ENCODE peak calls at places on chromosomes 3 and 15, in six cellular contexts. S is heart right ventricle, D is gastrocnemius medialis, L is suprapubic skin, Z is hepatocyte, H is fibroblast of lung. Q is an unnamed sample.

GRCh38 chr3:47536967-47537366 is 23.5 kb upstream of the ELP6 start:
- DNase-seq in S (no peak), D (no peak), L (no peak), Z (no peak), H (no peak), Q (no peak)

GRCh38 chr3:10628902-10629700 is 123.7 kb upstream of the ATP2B2 start:
- DNase-seq in S (no peak), D (no peak), L (no peak), Z (no peak), H (no peak), Q (no peak)

GRCh38 chr15:59353994-59354951 is 18.4 kb downstream of the MYO1E start:
- DNase-seq in S (no peak), D (no peak), L (no peak), Z (no peak), H (no peak), Q (no peak)

GRCh38 chr3:106176734-106177133 is 307.9 kb upstream of the CBLB start:
- DNase-seq in S (no peak), D (no peak), L (no peak), Z (no peak), H (peak; percentile 32), Q (no peak)

GRCh38 chr15:73839699-73840098 is 33.7 kb upstream of the TBC1D21 start:
- DNase-seq in S (no peak), D (no peak), L (no peak), Z (no peak), H (no peak), Q (no peak)

GRCh38 chr15:101811902-101812301 is at the start of gene OR4F15:
- DNase-seq in S (no peak), D (no peak), L (no peak), Z (no peak), H (no peak), Q (no peak)

GRCh38 chr3:2303567-2303966 is 204.9 kb downstream of the CNTN4 start:
- DNase-seq in S (peak; percentile 15), D (no peak), L (no peak), Z (peak; percentile 76), H (peak; percentile 1), Q (no peak)

GRCh38 chr3:32646761-32647160 is 38.2 kb upstream of the CNOT10 start:
- DNase-seq in S (no peak), D (no peak), L (no peak), Z (no peak), H (no peak), Q (no peak)

GRCh38 chr3:61936344-61936937 is 375.1 kb downstream of the PTPRG start:
- DNase-seq in S (no peak), D (no peak), L (no peak), Z (peak; percentile 10), H (peak; percentile 25), Q (no peak)

GRCh38 chr3:49389297-49389696 is 22.5 kb downstream of the RHOA start:
- DNase-seq in S (no peak), D (no peak), L (no peak), Z (no peak), H (no peak), Q (no peak)

GRCh38 chr3:41035445-41036022 is 163.8 kb upstream of the CTNNB1 start:
- DNase-seq in S (peak; percentile 21), D (no peak), L (no peak), Z (no peak), H (no peak), Q (no peak)

GRCh38 chr3:21654241-21654640 is 96.8 kb downstream of the ZNF385D start:
- DNase-seq in S (no peak), D (no peak), L (no peak), Z (no peak), H (no peak), Q (no peak)

GRCh38 chr3:52396011-52396906 is 48.6 kb downstream of the SEMA3G start:
- DNase-seq in S (no peak), D (no peak), L (no peak), Z (no peak), H (no peak), Q (no peak)

GRCh38 chr3:196422976-196423781 is 9.0 kb downstream of the UBXN7 start:
- DNase-seq in S (peak; percentile 82), D (peak; percentile 86), L (no peak), Z (peak; percentile 15), H (no peak), Q (peak; percentile 76)

GRCh38 chr15:83920115-83920514 is 266.2 kb downstream of the ADAMTSL3 start:
- DNase-seq in S (no peak), D (no peak), L (no peak), Z (no peak), H (no peak), Q (no peak)

GRCh38 chr3:107545680-107546120 is 22.9 kb downstream of the BBX start:
- DNase-seq in S (no peak), D (no peak), L (no peak), Z (no peak), H (no peak), Q (no peak)

GRCh38 chr15:80418892-80419537 is 14.8 kb downstream of the ARNT2 start:
- DNase-seq in S (no peak), D (no peak), L (no peak), Z (peak; percentile 72), H (peak; percentile 62), Q (no peak)

GRCh38 chr3:186307594-186307993 is 54.4 kb downstream of the DGKG start:
- DNase-seq in S (no peak), D (no peak), L (no peak), Z (peak; percentile 75), H (peak; percentile 69), Q (no peak)

GRCh38 chr3:83216919-83217594 is 1455.6 kb upstream of the GBE1 start:
- DNase-seq in S (no peak), D (no peak), L (peak; percentile 67), Z (no peak), H (no peak), Q (no peak)

GRCh38 chr3:154310840-154311239 is 13.4 kb downstream of the DHX36 start:
- DNase-seq in S (no peak), D (no peak), L (no peak), Z (no peak), H (peak; percentile 49), Q (no peak)

GRCh38 chr3:16302082-16302631 is 37.1 kb downstream of the OXNAD1 start:
- DNase-seq in S (no peak), D (no peak), L (peak; percentile 8), Z (no peak), H (no peak), Q (no peak)

GRCh38 chr15:52733696-52734255 is 54.6 kb upstream of the ATOSA start:
- DNase-seq in S (no peak), D (no peak), L (no peak), Z (no peak), H (no peak), Q (no peak)

GRCh38 chr3:126685493-126685892 is 18.5 kb upstream of the CHCHD6 start:
- DNase-seq in S (no peak), D (no peak), L (no peak), Z (no peak), H (no peak), Q (no peak)
- H3K27ac ChIP-seq in S (no peak overlapping the region), D (no peak overlapping the region), L (no peak overlapping the region), Z (no peak overlapping the region), H (no peak overlapping the region), Q (no peak overlapping the region)

GRCh38 chr3:58492385-58492970 is 582 bp downstream of the KCTD6 start:
- DNase-seq in S (no peak), D (no peak), L (no peak), Z (no peak), H (no peak), Q (no peak)
- TF ChIP-seq CTCF in S (no peak), D (no peak), L (no peak), Z (no peak), H (no peak), Q (no peak)

GRCh38 chr3:73552700-73553099 is 72.0 kb downstream of the PDZRN3 start:
- DNase-seq in S (no peak), D (peak; percentile 36), L (no peak), Z (no peak), H (peak; percentile 57), Q (no peak)
- H3K4me1 ChIP-seq in S (peaks cover 64% of the 10 kb centered on the region), D (peaks cover 32% of the 10 kb centered on the region), L (peaks cover 13% of the 10 kb centered on the region), Z (peaks cover 41% of the 10 kb centered on the region), H (peaks cover 8% of the 10 kb centered on the region), Q (no peaks in the 10 kb centered on the region)

GRCh38 chr3:134330895-134331810 is 43.1 kb downstream of the AMOTL2 start:
- DNase-seq in S (no peak), D (no peak), L (peak; percentile 77), Z (peak; percentile 48), H (peak; percentile 47), Q (peak; percentile 73)

GRCh38 chr3:134327594-134327975 is 46.7 kb downstream of the AMOTL2 start:
- DNase-seq in S (no peak), D (no peak), L (peak; percentile 45), Z (no peak), H (peak; percentile 49), Q (no peak)

GRCh38 chr3:134328147-134328591 is 46.1 kb downstream of the AMOTL2 start:
- DNase-seq in S (no peak), D (no peak), L (peak; percentile 78), Z (no peak), H (peak; percentile 89), Q (no peak)

GRCh38 chr3:134326760-134327593 is 47.3 kb downstream of the AMOTL2 start:
- DNase-seq in S (no peak), D (peak; percentile 51), L (peak; percentile 73), Z (peak; percentile 74), H (peak; percentile 92), Q (peak; percentile 82)

DNA sequence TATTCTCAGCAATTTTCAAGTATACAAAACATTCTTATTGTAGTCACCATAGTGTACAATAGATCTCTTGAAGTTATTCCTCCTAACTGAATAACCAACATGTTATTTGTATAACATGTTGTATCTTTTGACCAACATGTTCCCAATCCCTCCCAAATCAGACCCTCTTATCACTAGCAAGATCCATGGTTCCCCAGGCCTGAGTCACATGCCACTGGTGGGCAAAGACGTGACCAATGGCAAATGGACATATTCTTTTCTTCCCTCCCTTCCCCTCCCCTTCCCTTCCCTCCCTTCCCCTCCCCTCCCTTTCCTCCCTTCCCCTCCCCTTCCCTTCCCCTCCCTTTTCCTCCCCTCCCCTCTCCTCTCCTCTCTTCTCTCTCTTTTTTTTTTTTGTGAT is 45.4 kb downstream of the AMOTL2 start:
- DNase-seq in S (no peak), D (no peak), L (peak; percentile 32), Z (no peak), H (no peak), Q (no peak)
- H3K27ac ChIP-seq in S (no peak overlapping the region), D (no peak overlapping the region), L (no peak overlapping the region), Z (no peak overlapping the region), H (no peak overlapping the region), Q (no peak overlapping the region)

GRCh38 chr3:134536760-134537159 is 50.9 kb downstream of the CEP63 start:
- DNase-seq in S (no peak), D (no peak), L (no peak), Z (no peak), H (no peak), Q (no peak)
- TF ChIP-seq CTCF in S (no peak), D (no peak), L (no peak), Z (no peak), H (no peak), Q (no peak)